ENCODE peak calls at places on chromosomes 5 and 9, in six cellular contexts. One of them, this sample, is unnamed.

GRCh38 chr5:138544171-138545134 is 1.4 kb upstream of the ETF1 start:
- DNase-seq in H1: no peak
- DNase-seq in neuronal stem cell: no peak
- DNase-seq in mesenchymal stem cell: peak; percentile 51
- DNase-seq in trophoblast cell: no peak
- DNase-seq in IMR-90: peak; percentile 47
- DNase-seq in this sample: peak; percentile 41

GRCh38 chr5:137833463-137833862 is 34.2 kb upstream of the MYOT start:
- DNase-seq in trophoblast cell: peak; percentile 63
- DNase-seq in IMR-90: peak; percentile 47
- DNase-seq in neuronal stem cell: no peak
- DNase-seq in H1: no peak
- DNase-seq in mesenchymal stem cell: peak; percentile 50
- DNase-seq in this sample: peak; percentile 96

GRCh38 chr9:133160742-133161541 is 2.8 kb downstream of the GBGT1 start:
- DNase-seq in trophoblast cell: peak; percentile 90
- DNase-seq in IMR-90: peak; percentile 61
- DNase-seq in mesenchymal stem cell: peak; percentile 94
- DNase-seq in neuronal stem cell: no peak
- DNase-seq in H1: no peak
- DNase-seq in this sample: peak; percentile 70

GRCh38 chr9:14633906-14634565 is 59.2 kb downstream of the ZDHHC21 start:
- DNase-seq in H1: no peak
- DNase-seq in mesenchymal stem cell: no peak
- DNase-seq in trophoblast cell: no peak
- DNase-seq in IMR-90: no peak
- DNase-seq in neuronal stem cell: no peak
- DNase-seq in this sample: no peak

GRCh38 chr5:58077966-58078365 is 381.9 kb downstream of the PLK2 start:
- DNase-seq in neuronal stem cell: no peak
- DNase-seq in trophoblast cell: no peak
- DNase-seq in H1: no peak
- DNase-seq in mesenchymal stem cell: no peak
- DNase-seq in IMR-90: no peak
- DNase-seq in this sample: no peak

GRCh38 chr9:91421022-91421765 is 2.4 kb downstream of the NFIL3 start:
- DNase-seq in neuronal stem cell: peak; percentile 49
- DNase-seq in mesenchymal stem cell: peak; percentile 67
- DNase-seq in IMR-90: peak; percentile 62
- DNase-seq in trophoblast cell: peak; percentile 40
- DNase-seq in H1: no peak
- DNase-seq in this sample: peak; percentile 63

GRCh38 chr9:134293576-134294227 is 32.6 kb upstream of the RXRA start:
- DNase-seq in trophoblast cell: no peak
- DNase-seq in mesenchymal stem cell: no peak
- DNase-seq in IMR-90: no peak
- DNase-seq in neuronal stem cell: peak; percentile 40
- DNase-seq in H1: no peak
- DNase-seq in this sample: no peak

GRCh38 chr5:54415896-54416640 is 39.4 kb upstream of the HSPB3 start:
- DNase-seq in mesenchymal stem cell: no peak
- DNase-seq in trophoblast cell: peak; percentile 86
- DNase-seq in neuronal stem cell: no peak
- DNase-seq in IMR-90: peak; percentile 42
- DNase-seq in H1: no peak
- DNase-seq in this sample: peak; percentile 81

GRCh38 chr5:82367930-82368329 is 89.8 kb upstream of the RPS23 start:
- DNase-seq in trophoblast cell: no peak
- DNase-seq in mesenchymal stem cell: no peak
- DNase-seq in neuronal stem cell: no peak
- DNase-seq in IMR-90: no peak
- DNase-seq in H1: no peak
- DNase-seq in this sample: no peak

GRCh38 chr5:151345808-151346478 is 1.4 kb downstream of the SLC36A2 start:
- DNase-seq in H1: no peak
- DNase-seq in neuronal stem cell: no peak
- DNase-seq in trophoblast cell: no peak
- DNase-seq in IMR-90: peak; percentile 28
- DNase-seq in mesenchymal stem cell: no peak
- DNase-seq in this sample: no peak

GRCh38 chr5:125913200-125913599 is 510.0 kb upstream of the GRAMD2B start:
- DNase-seq in trophoblast cell: no peak
- DNase-seq in H1: no peak
- DNase-seq in neuronal stem cell: no peak
- DNase-seq in IMR-90: no peak
- DNase-seq in mesenchymal stem cell: no peak
- DNase-seq in this sample: no peak

GRCh38 chr5:152505442-152506042 is 100.5 kb upstream of the NMUR2 start:
- DNase-seq in neuronal stem cell: peak; percentile 56
- DNase-seq in trophoblast cell: peak; percentile 78
- DNase-seq in mesenchymal stem cell: peak; percentile 47
- DNase-seq in H1: no peak
- DNase-seq in IMR-90: peak; percentile 27
- DNase-seq in this sample: peak; percentile 80

GRCh38 chr5:153742071-153742470 is 251.6 kb downstream of the GRIA1 start:
- DNase-seq in neuronal stem cell: no peak
- DNase-seq in trophoblast cell: no peak
- DNase-seq in H1: no peak
- DNase-seq in IMR-90: no peak
- DNase-seq in mesenchymal stem cell: no peak
- DNase-seq in this sample: no peak

GRCh38 chr9:117414220-117414905 is 494 bp downstream of the ASTN2 start:
- DNase-seq in mesenchymal stem cell: peak; percentile 19
- DNase-seq in IMR-90: no peak
- DNase-seq in H1: no peak
- DNase-seq in trophoblast cell: peak; percentile 50
- DNase-seq in neuronal stem cell: no peak
- DNase-seq in this sample: peak; percentile 41

GRCh38 chr5:107218457-107219193 is 452.1 kb downstream of the EFNA5 start:
- DNase-seq in IMR-90: peak; percentile 21
- DNase-seq in mesenchymal stem cell: no peak
- DNase-seq in H1: no peak
- DNase-seq in neuronal stem cell: no peak
- DNase-seq in trophoblast cell: peak; percentile 30
- DNase-seq in this sample: no peak

GRCh38 chr5:159908201-159908940 is 7.9 kb upstream of the ADRA1B start:
- DNase-seq in IMR-90: no peak
- DNase-seq in neuronal stem cell: no peak
- DNase-seq in trophoblast cell: no peak
- DNase-seq in H1: no peak
- DNase-seq in mesenchymal stem cell: no peak
- DNase-seq in this sample: peak; percentile 14

GRCh38 chr5:137303509-137303908 is 195.6 kb downstream of the SPOCK1 start:
- DNase-seq in trophoblast cell: no peak
- DNase-seq in H1: no peak
- DNase-seq in mesenchymal stem cell: no peak
- DNase-seq in neuronal stem cell: no peak
- DNase-seq in IMR-90: no peak
- DNase-seq in this sample: no peak

GRCh38 chr9:127710204-127710805 is 3.5 kb downstream of the CFAP157 start:
- DNase-seq in trophoblast cell: no peak
- DNase-seq in neuronal stem cell: no peak
- DNase-seq in mesenchymal stem cell: no peak
- DNase-seq in H1: no peak
- DNase-seq in IMR-90: no peak
- DNase-seq in this sample: no peak

GRCh38 chr5:59682542-59682941 is 211.0 kb downstream of the PDE4D start:
- DNase-seq in trophoblast cell: no peak
- DNase-seq in neuronal stem cell: no peak
- DNase-seq in IMR-90: no peak
- DNase-seq in H1: no peak
- DNase-seq in mesenchymal stem cell: no peak
- DNase-seq in this sample: no peak

GRCh38 chr5:142145106-142145900 is 36.7 kb downstream of the NDFIP1 start:
- DNase-seq in H1: no peak
- DNase-seq in neuronal stem cell: no peak
- DNase-seq in IMR-90: peak; percentile 68
- DNase-seq in mesenchymal stem cell: peak; percentile 77
- DNase-seq in trophoblast cell: peak; percentile 78
- DNase-seq in this sample: peak; percentile 85

GRCh38 chr5:40680741-40681350 is 1.1 kb downstream of the PTGER4 start:
- DNase-seq in H1: no peak
- DNase-seq in mesenchymal stem cell: peak; percentile 46
- DNase-seq in IMR-90: no peak
- DNase-seq in neuronal stem cell: no peak
- DNase-seq in trophoblast cell: no peak
- DNase-seq in this sample: peak; percentile 61

GRCh38 chr5:157068339-157068738 is 9.4 kb upstream of the HAVCR1 start:
- DNase-seq in IMR-90: no peak
- DNase-seq in mesenchymal stem cell: no peak
- DNase-seq in trophoblast cell: no peak
- DNase-seq in neuronal stem cell: no peak
- DNase-seq in H1: no peak
- DNase-seq in this sample: no peak

GRCh38 chr5:876398-877365 is 15.9 kb downstream of the BRD9 start:
- DNase-seq in mesenchymal stem cell: no peak
- DNase-seq in neuronal stem cell: no peak
- DNase-seq in trophoblast cell: no peak
- DNase-seq in H1: no peak
- DNase-seq in IMR-90: no peak
- DNase-seq in this sample: no peak

GRCh38 chr5:75374394-75374814 is 37.4 kb downstream of the HMGCR start:
- DNase-seq in IMR-90: no peak
- DNase-seq in neuronal stem cell: no peak
- DNase-seq in trophoblast cell: no peak
- DNase-seq in H1: no peak
- DNase-seq in mesenchymal stem cell: no peak
- DNase-seq in this sample: no peak

GRCh38 chr5:75368391-75368790 is 31.4 kb downstream of the HMGCR start:
- DNase-seq in neuronal stem cell: no peak
- DNase-seq in mesenchymal stem cell: peak; percentile 69
- DNase-seq in trophoblast cell: no peak
- DNase-seq in H1: no peak
- DNase-seq in IMR-90: peak; percentile 85
- DNase-seq in this sample: no peak

GRCh38 chr5:75375414-75375813 is 38.4 kb downstream of the HMGCR start:
- DNase-seq in mesenchymal stem cell: no peak
- DNase-seq in neuronal stem cell: no peak
- DNase-seq in H1: no peak
- DNase-seq in trophoblast cell: no peak
- DNase-seq in IMR-90: no peak
- DNase-seq in this sample: no peak

DNA sequence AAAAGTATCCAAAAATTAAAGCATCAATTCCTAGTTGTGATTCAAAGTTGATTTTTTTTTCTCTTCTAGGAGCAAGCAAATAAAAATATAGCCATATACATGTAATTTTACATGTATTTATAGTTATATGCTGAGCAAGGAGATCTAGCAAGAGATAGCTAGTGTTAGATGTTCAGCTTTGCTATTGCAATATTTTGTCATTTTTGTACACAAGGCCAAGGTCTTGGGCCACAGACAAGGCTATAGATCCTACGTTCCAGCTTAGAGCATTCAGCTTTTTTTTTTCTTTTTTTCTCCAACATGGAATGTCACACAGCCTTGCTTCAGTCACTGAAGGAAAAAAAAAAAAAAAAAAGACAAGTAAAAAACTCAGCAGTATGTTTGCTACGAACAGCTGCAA is 36.8 kb downstream of the HMGCR start:
- DNase-seq in neuronal stem cell: no peak
- DNase-seq in IMR-90: no peak
- DNase-seq in mesenchymal stem cell: no peak
- DNase-seq in trophoblast cell: no peak
- DNase-seq in H1: no peak
- DNase-seq in this sample: no peak
- H3K36me3 ChIP-seq in neuronal stem cell: no peaks in the 10 kb centered on the region
- H3K36me3 ChIP-seq in IMR-90: peaks cover 13% of the 10 kb centered on the region
- H3K36me3 ChIP-seq in mesenchymal stem cell: peaks cover 14% of the 10 kb centered on the region
- H3K36me3 ChIP-seq in trophoblast cell: peaks cover 8% of the 10 kb centered on the region
- H3K36me3 ChIP-seq in H1: peaks cover 3% of the 10 kb centered on the region
- H3K36me3 ChIP-seq in this sample: no peaks in the 10 kb centered on the region

GRCh38 chr9:110320651-110321050 is 17.0 kb downstream of the TXNDC8 start:
- DNase-seq in IMR-90: peak; percentile 13
- DNase-seq in neuronal stem cell: no peak
- DNase-seq in mesenchymal stem cell: no peak
- DNase-seq in H1: no peak
- DNase-seq in trophoblast cell: no peak
- DNase-seq in this sample: no peak
- H2BK120ac ChIP-seq in IMR-90: no peak overlapping the region
- H2BK120ac ChIP-seq in neuronal stem cell: no peak overlapping the region
- H2BK120ac ChIP-seq in mesenchymal stem cell: no peak overlapping the region
- H2BK120ac ChIP-seq in H1: no peak overlapping the region
- H2BK120ac ChIP-seq in trophoblast cell: no peak overlapping the region
- H2BK120ac ChIP-seq in this sample: no peak overlapping the region

DNA sequence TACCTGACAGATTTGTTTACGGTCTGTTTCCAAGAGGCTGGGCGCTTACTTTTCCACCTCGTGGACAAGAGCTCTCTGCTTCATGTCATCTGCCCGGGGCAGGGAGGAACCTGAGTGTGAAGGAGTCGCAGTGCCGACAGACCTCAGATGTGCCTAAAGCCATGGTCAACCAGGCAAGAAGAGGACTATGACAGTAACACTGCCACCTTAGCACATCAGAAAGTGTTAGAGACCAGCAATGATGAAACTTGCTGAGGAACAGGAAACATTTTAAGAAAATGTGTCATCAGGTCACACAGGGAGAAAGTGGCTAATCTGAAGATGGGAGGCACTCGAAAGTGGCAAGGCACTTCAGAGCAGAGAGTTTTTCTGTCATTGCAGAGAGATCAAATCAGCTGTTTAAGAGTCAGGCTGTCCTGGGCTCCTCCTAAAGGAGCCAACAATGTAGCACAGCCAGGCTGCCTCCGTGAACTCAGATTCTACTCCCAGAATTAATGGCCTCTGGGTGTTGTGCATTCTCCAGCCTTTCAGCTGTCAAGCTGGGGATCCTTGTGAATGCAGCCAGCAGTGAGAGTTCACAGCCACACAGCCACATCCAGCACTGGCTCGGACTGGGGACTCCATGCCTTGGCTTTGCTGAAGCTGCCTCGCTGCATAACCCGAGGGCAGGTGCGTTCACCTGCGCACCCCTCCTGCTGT is 94.6 kb downstream of the RAPGEF1 start:
- DNase-seq in trophoblast cell: peak; percentile 94
- DNase-seq in IMR-90: no peak
- DNase-seq in neuronal stem cell: no peak
- DNase-seq in mesenchymal stem cell: peak; percentile 52
- DNase-seq in H1: no peak
- DNase-seq in this sample: no peak
- H3K36me3 ChIP-seq in trophoblast cell: peaks cover 22% of the 10 kb centered on the region
- H3K36me3 ChIP-seq in IMR-90: peaks cover 7% of the 10 kb centered on the region
- H3K36me3 ChIP-seq in neuronal stem cell: peaks cover 4% of the 10 kb centered on the region
- H3K36me3 ChIP-seq in mesenchymal stem cell: peaks cover 24% of the 10 kb centered on the region
- H3K36me3 ChIP-seq in H1: no peaks in the 10 kb centered on the region
- H3K36me3 ChIP-seq in this sample: no peaks in the 10 kb centered on the region

DNA sequence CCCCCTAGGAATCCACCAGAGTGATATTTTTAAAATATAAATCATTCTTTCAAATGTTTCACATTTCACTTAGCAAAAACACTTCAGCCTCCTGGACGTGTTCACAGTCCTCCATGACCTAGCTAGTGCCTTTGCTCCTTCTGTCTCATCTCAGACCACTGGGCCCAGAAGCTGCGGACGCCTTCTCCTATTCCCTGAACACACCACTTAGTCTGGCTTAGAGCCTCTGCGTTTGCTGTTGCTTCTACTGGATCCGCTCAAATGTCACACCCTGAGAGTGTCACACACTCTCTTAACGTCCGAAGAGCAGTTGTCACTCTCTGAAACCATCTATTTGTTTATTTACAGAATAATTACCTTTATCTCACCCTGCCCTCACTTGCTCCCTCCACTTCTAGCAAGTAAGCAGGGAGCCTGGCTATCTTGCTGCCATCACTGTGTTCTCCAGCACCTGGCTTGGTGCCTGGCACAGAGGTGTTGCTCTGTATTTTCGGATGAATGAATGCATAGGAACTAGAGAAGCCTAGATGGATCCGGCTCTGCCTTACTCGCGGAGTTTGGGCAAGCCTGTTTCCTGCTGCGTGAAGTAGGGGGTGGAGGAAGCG is 1.2 kb upstream of the GRK6 start:
- DNase-seq in neuronal stem cell: no peak
- DNase-seq in H1: no peak
- DNase-seq in IMR-90: no peak
- DNase-seq in trophoblast cell: no peak
- DNase-seq in mesenchymal stem cell: no peak
- DNase-seq in this sample: no peak
- H2BK120ac ChIP-seq in neuronal stem cell: no peak overlapping the region
- H2BK120ac ChIP-seq in H1: peak overlapping the region; percentile 29
- H2BK120ac ChIP-seq in IMR-90: peak overlapping the region; percentile 90
- H2BK120ac ChIP-seq in trophoblast cell: peak overlapping the region; percentile 54
- H2BK120ac ChIP-seq in mesenchymal stem cell: peak overlapping the region; percentile 71
- H2BK120ac ChIP-seq in this sample: no peak overlapping the region